ENCODE peak calls at places on chromosomes 11 and 22, in ten cellular contexts. Q is ovary, U is prostate gland, X is vagina, T is esophagus squamous epithelium, K is uterus, P is transverse colon, W is HCT116, S is heart left ventricle, L is body of pancreas. E is an unnamed sample.
A peak's percentile ranks its signal among the peaks of the same experiment; 100 is the strongest.

GRCh38 chr22:50206599-50206998 is 5.8 kb downstream of the SELENOO start:
- DNase-seq in S (peak; percentile 73), Q (no peak), K (no peak), T (no peak), P (peak; percentile 29), L (peak; percentile 19), U (no peak), X (no peak), W (no peak), E (peak; percentile 96)

GRCh38 chr11:64089915-64090810 is 54.4 kb downstream of the FLRT1 start:
- DNase-seq in Q (no peak), S (no peak), K (no peak), T (no peak), W (no peak), X (no peak), U (no peak), L (no peak), P (no peak), E (no peak)

GRCh38 chr11:35288817-35289541 is 130.4 kb downstream of the SLC1A2 start:
- DNase-seq in X (no peak), P (no peak), Q (no peak), T (no peak), U (no peak), W (no peak), K (no peak), S (no peak), L (no peak), E (no peak)

GRCh38 chr11:36288442-36289225 is 590 bp downstream of the COMMD9 start:
- DNase-seq in U (no peak), X (no peak), Q (no peak), W (no peak), P (no peak), T (no peak), S (no peak), K (no peak), L (no peak), E (no peak)

GRCh38 chr11:131688056-131688693 is 317.8 kb downstream of the NTM start:
- DNase-seq in P (peak; percentile 34), K (no peak), U (no peak), X (peak; percentile 71), Q (no peak), W (no peak), L (peak; percentile 54), T (no peak), S (peak; percentile 44), E (peak; percentile 69)

GRCh38 chr11:129373489-129373953 is 2.1 kb upstream of the BARX2 start:
- DNase-seq in L (no peak), K (no peak), T (no peak), P (no peak), Q (no peak), X (no peak), S (no peak), W (no peak), U (no peak), E (no peak)

GRCh38 chr22:50486561-50487289 is at the start of gene MIOX:
- DNase-seq in W (no peak), P (no peak), T (no peak), X (no peak), U (no peak), Q (peak; percentile 16), S (no peak), L (no peak), K (no peak), E (no peak)

GRCh38 chr11:69982675-69983570 is 95.2 kb upstream of the ANO1 start:
- DNase-seq in U (no peak), S (no peak), Q (no peak), T (no peak), W (no peak), L (no peak), K (no peak), X (no peak), P (no peak), E (no peak)

DNA sequence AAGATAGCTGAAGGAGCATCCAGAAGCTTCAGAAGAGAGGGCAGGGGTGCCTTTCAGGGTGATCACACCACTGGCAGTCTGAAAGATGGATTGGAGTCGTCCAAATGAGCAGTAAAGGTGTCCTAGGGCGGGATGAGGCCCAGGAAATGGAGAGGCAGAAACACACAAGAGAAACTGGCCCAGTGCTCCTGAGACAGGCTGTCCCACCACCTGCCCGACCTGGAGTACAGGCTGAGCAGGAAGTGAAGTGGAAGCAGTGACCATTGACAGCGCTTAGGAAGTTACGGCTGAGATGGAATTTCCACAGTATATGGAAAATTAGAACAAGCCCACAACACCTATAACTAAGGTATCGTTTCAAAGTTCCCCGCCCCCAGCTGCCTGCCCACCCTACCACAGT is 16.1 kb downstream of the EIF3F start:
- DNase-seq in S (no peak), P (no peak), L (no peak), T (no peak), K (no peak), Q (no peak), X (peak; percentile 37), U (no peak), W (no peak), E (no peak)
- H3K27me3 ChIP-seq in S (no peaks in the 10 kb centered on the region), P (no peaks in the 10 kb centered on the region), L (no peaks in the 10 kb centered on the region), T (no peaks in the 10 kb centered on the region), K (no peaks in the 10 kb centered on the region), Q (no peaks in the 10 kb centered on the region), X (no peaks in the 10 kb centered on the region), U (no peaks in the 10 kb centered on the region), W (no peaks in the 10 kb centered on the region), E (no peaks in the 10 kb centered on the region)

GRCh38 chr11:79046365-79046764 is 394.5 kb downstream of the TENM4 start:
- DNase-seq in Q (no peak), T (no peak), K (no peak), L (no peak), U (no peak), W (no peak), P (no peak), S (no peak), X (no peak), E (no peak)

GRCh38 chr11:79047356-79047755 is 393.5 kb downstream of the TENM4 start:
- DNase-seq in Q (no peak), K (no peak), P (no peak), W (no peak), S (no peak), T (no peak), U (no peak), X (no peak), L (no peak), E (no peak)

GRCh38 chr11:79044211-79044610 is 396.6 kb downstream of the TENM4 start:
- DNase-seq in U (no peak), L (no peak), S (no peak), T (no peak), K (no peak), X (no peak), W (no peak), P (no peak), Q (no peak), E (no peak)

GRCh38 chr11:79045018-79045787 is 395.6 kb downstream of the TENM4 start:
- DNase-seq in X (no peak), T (no peak), P (no peak), U (no peak), W (no peak), S (no peak), L (no peak), Q (no peak), K (no peak), E (no peak)

GRCh38 chr11:79045811-79046304 is 395.0 kb downstream of the TENM4 start:
- DNase-seq in X (no peak), S (no peak), T (no peak), L (no peak), U (no peak), W (no peak), K (no peak), Q (no peak), P (no peak), E (no peak)
- TF ChIP-seq POLR2A in X (no peak), S (no peak), T (no peak), L (no peak), U (no peak), W (no peak), K (no peak), Q (no peak), P (no peak), E (no peak)

GRCh38 chr11:117915672-117916235 is 13.4 kb downstream of the TMPRSS13 start:
- DNase-seq in L (no peak), U (no peak), Q (no peak), W (no peak), P (no peak), S (no peak), K (no peak), X (no peak), T (no peak), E (no peak)

GRCh38 chr11:117915219-117915618 is 14.0 kb downstream of the TMPRSS13 start:
- DNase-seq in X (no peak), U (no peak), P (no peak), K (no peak), T (no peak), W (no peak), L (no peak), Q (no peak), S (no peak), E (no peak)

GRCh38 chr11:117914398-117914761 is 14.8 kb downstream of the TMPRSS13 start:
- DNase-seq in W (no peak), L (no peak), Q (no peak), U (no peak), S (no peak), T (no peak), P (no peak), K (no peak), X (no peak), E (no peak)

GRCh38 chr11:117912497-117912896 is 16.7 kb downstream of the TMPRSS13 start:
- DNase-seq in L (no peak), W (no peak), X (no peak), T (no peak), K (no peak), Q (no peak), S (no peak), P (no peak), U (no peak), E (no peak)

DNA sequence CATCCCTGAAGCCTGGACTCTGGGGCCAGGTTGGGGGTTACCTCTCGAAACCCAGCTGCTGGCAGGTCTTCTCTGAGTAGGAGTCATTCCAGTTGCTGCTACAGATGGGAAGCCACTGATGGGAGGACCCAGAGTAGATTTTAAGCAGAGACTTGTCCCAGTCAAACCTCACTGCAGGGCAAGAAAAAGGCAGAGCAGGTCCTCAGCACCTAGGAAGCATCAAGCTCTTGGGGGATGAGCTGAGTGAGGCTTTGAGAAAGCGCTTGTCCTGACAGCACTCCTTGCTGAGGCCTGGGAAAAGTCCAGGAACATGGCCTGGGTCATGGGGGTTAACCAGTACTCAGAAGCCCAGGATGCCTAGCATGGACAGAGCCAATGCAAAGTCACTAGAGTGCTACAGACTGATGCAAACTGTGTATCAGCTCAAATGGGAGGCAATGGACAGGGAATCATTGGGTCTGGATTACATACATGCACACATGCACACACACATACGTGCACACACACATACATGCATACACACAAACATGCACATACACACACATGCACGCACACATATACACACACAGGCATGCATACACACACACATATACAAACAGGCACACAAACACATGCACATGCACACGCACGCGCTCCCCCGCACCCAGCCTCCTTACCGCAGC is 15.3 kb downstream of the TMPRSS13 start:
- DNase-seq in P (no peak), W (no peak), X (no peak), K (no peak), U (no peak), S (no peak), Q (no peak), T (no peak), L (no peak), E (no peak)
- H3K27me3 ChIP-seq in P (no peaks in the 10 kb centered on the region), W (no peaks in the 10 kb centered on the region), X (no peaks in the 10 kb centered on the region), K (no peaks in the 10 kb centered on the region), U (no peaks in the 10 kb centered on the region), S (peaks cover 2% of the 10 kb centered on the region), Q (no peaks in the 10 kb centered on the region), T (no peaks in the 10 kb centered on the region), L (no peaks in the 10 kb centered on the region), E (no peaks in the 10 kb centered on the region)

GRCh38 chr22:17919276-17920144 is 104.9 kb downstream of the MICAL3 start:
- DNase-seq in X (no peak), P (no peak), K (peak; percentile 14), W (no peak), T (no peak), Q (no peak), U (peak; percentile 74), S (peak; percentile 58), L (no peak), E (no peak)

GRCh38 chr22:17916226-17916889 is 108.0 kb downstream of the MICAL3 start:
- DNase-seq in L (no peak), T (no peak), W (no peak), X (no peak), K (peak; percentile 11), U (no peak), Q (no peak), S (no peak), P (no peak), E (peak; percentile 79)

GRCh38 chr22:17918840-17919239 is 105.5 kb downstream of the MICAL3 start:
- DNase-seq in K (no peak), S (no peak), P (no peak), Q (no peak), U (no peak), T (no peak), X (no peak), L (no peak), W (no peak), E (no peak)

GRCh38 chr22:17915676-17916075 is 108.7 kb downstream of the MICAL3 start:
- DNase-seq in K (no peak), X (no peak), U (no peak), W (no peak), T (no peak), L (no peak), Q (no peak), P (no peak), S (no peak), E (no peak)

GRCh38 chr22:17917490-17917983 is 106.8 kb downstream of the MICAL3 start:
- DNase-seq in U (no peak), L (no peak), Q (no peak), K (peak; percentile 13), W (no peak), P (peak; percentile 89), T (no peak), S (no peak), X (no peak), E (no peak)
- TF ChIP-seq POLR2A in U (no peak), L (no peak), Q (no peak), K (no peak), W (no peak), P (peak; percentile 41), T (no peak), S (no peak), X (no peak), E (no peak)